ENCODE peak calls at places on chromosomes 5 and 9, in ten cellular contexts. D, N, S, V, Z, Q, R, J, L and I are unnamed samples.

GRCh38 chr9:68546596-68547390 is 6.1 kb upstream of the TMEM252 start:
- DNase-seq in D (no peak), N (no peak), S (no peak), V (peak), Z (no peak), Q (no peak), R (no peak), J (no peak), L (no peak), I (no peak)

GRCh38 chr5:37492778-37493555 is 113.8 kb downstream of the WDR70 start:
- DNase-seq in D (no peak), N (no peak), S (no peak), V (no peak), Z (no peak), Q (no peak), R (no peak), J (no peak), L (no peak), I (no peak)

GRCh38 chr5:80668016-80668969 is 13.5 kb upstream of the DHFR start:
- DNase-seq in D (no peak), N (no peak), S (no peak), V (no peak), Z (no peak), Q (no peak), R (peak), J (no peak), L (no peak), I (no peak)

GRCh38 chr9:134356496-134357470 is 30.5 kb downstream of the RXRA start:
- DNase-seq in D (peak), N (peak), S (no peak), V (no peak), Z (peak), Q (no peak), R (peak), J (no peak), L (no peak), I (no peak)

GRCh38 chr5:76855961-76856360 is 6.1 kb downstream of the S100Z start:
- DNase-seq in D (no peak), N (no peak), S (no peak), V (no peak), Z (no peak), Q (no peak), R (no peak), J (no peak), L (no peak), I (no peak)

GRCh38 chr9:74281674-74282073 is 215.5 kb upstream of the RORB start:
- DNase-seq in D (no peak), N (peak), S (no peak), V (no peak), Z (no peak), Q (no peak), R (no peak), J (no peak), L (no peak), I (no peak)

GRCh38 chr5:132500931-132501628 is 10.5 kb upstream of the IRF1 start:
- DNase-seq in D (peak), N (peak), S (peak), V (peak), Z (peak), Q (no peak), R (peak), J (no peak), L (peak), I (peak)

GRCh38 chr9:13689925-13690324 is 410.4 kb upstream of the MPDZ start:
- DNase-seq in D (no peak), N (peak), S (no peak), V (no peak), Z (no peak), Q (no peak), R (no peak), J (no peak), L (no peak), I (no peak)

GRCh38 chr9:75880556-75880955 is 9.9 kb upstream of the PCSK5 start:
- DNase-seq in D (no peak), N (no peak), S (peak), V (peak), Z (no peak), Q (no peak), R (no peak), J (no peak), L (no peak), I (no peak)

GRCh38 chr5:139251695-139252288 is 41.7 kb upstream of the MATR3 start:
- DNase-seq in D (no peak), N (no peak), S (no peak), V (no peak), Z (no peak), Q (no peak), R (no peak), J (no peak), L (no peak), I (no peak)

GRCh38 chr5:131275996-131276535 is 12.2 kb downstream of the CDC42SE2 start:
- DNase-seq in D (no peak), N (no peak), S (no peak), V (no peak), Z (no peak), Q (no peak), R (no peak), J (no peak), L (no peak), I (no peak)

GRCh38 chr5:97096096-97096648 is 46.2 kb downstream of the LIX1 start:
- DNase-seq in D (no peak), N (no peak), S (no peak), V (peak), Z (peak), Q (no peak), R (no peak), J (no peak), L (no peak), I (no peak)

GRCh38 chr5:14739538-14739937 is 75.0 kb downstream of the OTULIN start:
- DNase-seq in D (peak), N (peak), S (peak), V (peak), Z (no peak), Q (no peak), R (no peak), J (peak), L (no peak), I (no peak)

GRCh38 chr9:7439355-7439978 is 360.1 kb downstream of the DMAC1 start:
- DNase-seq in D (peak), N (peak), S (peak), V (peak), Z (no peak), Q (no peak), R (no peak), J (no peak), L (no peak), I (no peak)

DNA sequence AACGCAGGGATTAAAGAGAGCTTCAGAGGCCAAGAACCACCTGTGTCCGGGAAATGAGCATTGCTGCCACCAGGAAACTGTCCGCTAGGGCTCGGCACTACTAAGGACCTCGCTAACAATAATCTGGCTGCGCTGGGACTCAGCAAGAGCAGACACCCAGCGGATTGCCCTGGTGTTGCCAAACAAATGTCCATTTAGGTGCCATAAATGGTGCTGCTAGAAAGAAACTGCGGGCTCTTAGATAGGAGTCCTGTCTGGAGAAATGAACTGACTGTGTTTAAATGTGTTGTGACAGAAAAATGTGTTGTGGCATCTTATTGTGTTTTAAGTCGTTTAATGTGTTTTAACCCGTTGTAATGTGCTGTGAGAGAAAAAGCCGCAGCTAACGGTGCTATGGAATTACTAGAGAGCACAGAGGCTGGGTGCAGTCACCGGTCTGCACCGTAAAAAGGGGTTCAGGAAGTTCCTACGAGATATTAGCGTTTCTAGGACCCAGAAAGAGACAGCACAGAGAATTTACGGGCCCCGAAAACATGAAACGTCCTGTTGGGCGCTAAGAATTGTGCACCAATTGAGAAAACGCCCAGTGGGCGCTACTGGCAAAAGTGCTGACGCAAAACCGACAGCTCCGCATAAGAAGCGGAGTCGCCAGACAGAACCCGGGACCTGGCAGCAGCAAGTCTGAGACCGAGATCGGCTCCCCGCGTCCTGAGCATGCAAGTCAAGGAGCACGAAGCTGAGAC is 90.6 kb downstream of the ANXA2R start:
- DNase-seq in D (peak), N (peak), S (peak), V (peak), Z (peak), Q (peak), R (peak), J (peak), L (no peak), I (no peak)
- TF ChIP-seq CTCF in D (peak), N (peak), S (peak), V (peak), Z (no peak), Q (no peak), R (peak), J (peak), L (peak), I (peak)

GRCh38 chr5:95861221-95861857 is 38.8 kb upstream of the GLRX start:
- DNase-seq in D (peak), N (peak), S (peak), V (peak), Z (peak), Q (peak), R (peak), J (peak), L (peak), I (peak)

GRCh38 chr5:95857185-95857945 is 34.8 kb upstream of the GLRX start:
- DNase-seq in D (peak), N (no peak), S (peak), V (peak), Z (no peak), Q (no peak), R (peak), J (peak), L (peak), I (peak)

GRCh38 chr5:95858023-95858461 is 35.5 kb upstream of the GLRX start:
- DNase-seq in D (peak), N (no peak), S (peak), V (peak), Z (no peak), Q (no peak), R (no peak), J (peak), L (peak), I (peak)

GRCh38 chr5:95858661-95859326 is 36.3 kb upstream of the GLRX start:
- DNase-seq in D (peak), N (peak), S (peak), V (peak), Z (peak), Q (peak), R (peak), J (peak), L (peak), I (peak)

DNA sequence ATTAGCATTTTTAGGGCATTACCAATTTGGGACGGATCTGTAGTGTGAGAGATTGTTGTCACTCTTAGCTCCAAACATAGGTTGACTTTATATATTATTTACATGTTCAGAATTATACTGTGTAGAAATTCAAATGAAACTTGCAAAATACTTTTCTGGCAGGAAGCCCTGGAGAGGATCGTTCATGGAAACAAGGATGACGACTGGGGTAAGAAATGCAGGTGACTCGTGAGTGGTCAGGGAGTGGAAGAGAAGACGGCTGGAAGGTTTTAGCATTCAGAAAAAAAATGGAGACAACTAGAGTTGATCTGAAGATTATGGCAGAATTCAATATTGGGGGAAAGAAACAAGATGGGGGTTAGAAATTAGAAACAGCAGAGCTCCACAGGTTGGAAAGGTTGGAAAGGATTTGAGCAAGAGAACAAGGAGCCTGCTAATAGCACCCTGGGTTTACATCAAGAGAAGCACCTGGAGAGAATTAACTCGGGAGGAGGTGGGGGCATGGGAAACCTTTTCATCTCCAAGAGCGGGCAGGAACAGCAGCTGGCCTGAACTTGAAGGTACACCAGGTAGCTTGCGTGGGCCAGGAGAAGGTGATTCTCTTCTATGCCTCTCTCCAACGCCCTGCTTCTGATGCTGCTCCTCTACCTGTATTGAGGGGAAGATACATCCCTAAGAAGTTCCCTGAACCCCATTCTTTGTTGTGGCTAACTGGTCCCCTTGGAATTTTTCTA is 37.0 kb upstream of the GLRX start:
- DNase-seq in D (no peak), N (peak), S (peak), V (no peak), Z (no peak), Q (no peak), R (no peak), J (peak), L (no peak), I (no peak)
- H3K4me3 ChIP-seq in D (peak), N (peak), S (peak), V (peak), Z (no peak), Q (no peak), R (no peak), J (peak), L (peak), I (no peak)

DNA sequence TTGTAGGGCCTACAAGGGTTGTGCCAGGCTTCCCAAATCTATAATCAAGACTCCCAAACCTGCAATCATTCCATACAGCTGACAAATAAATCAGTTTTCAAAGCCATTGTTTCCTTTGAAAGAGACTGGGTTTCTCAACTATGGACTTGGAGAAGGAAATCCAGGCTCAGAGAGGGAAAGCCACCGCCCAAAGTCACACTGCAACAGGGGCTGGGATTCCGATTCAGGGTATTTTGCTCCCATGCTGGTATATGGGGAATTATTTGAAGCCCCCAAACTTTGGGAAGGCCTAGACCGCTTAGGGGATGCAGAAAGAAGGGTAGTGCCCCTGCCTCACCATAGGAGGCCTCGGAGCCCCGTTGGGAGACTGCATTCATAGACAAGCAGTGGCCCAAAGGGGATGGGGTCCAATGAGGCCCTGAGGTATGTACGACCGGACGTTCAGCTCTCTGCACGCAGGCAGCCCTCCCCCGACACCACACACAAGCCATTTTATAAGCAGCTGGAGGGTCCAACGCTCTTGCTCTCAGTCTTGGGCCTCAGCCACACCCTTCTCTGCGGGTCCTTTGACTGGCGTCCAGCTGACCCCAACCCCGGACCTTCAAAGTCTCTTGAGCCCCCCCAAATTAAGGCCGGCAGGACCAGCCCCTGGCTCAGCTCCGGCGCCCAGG is 712 bp downstream of the ANXA6 start:
- DNase-seq in D (no peak), N (no peak), S (peak), V (peak), Z (no peak), Q (no peak), R (no peak), J (no peak), L (no peak), I (no peak)
- TF ChIP-seq CTCF in D (peak), N (no peak), S (no peak), V (peak), Z (no peak), Q (no peak), R (no peak), J (no peak), L (no peak), I (no peak)

DNA sequence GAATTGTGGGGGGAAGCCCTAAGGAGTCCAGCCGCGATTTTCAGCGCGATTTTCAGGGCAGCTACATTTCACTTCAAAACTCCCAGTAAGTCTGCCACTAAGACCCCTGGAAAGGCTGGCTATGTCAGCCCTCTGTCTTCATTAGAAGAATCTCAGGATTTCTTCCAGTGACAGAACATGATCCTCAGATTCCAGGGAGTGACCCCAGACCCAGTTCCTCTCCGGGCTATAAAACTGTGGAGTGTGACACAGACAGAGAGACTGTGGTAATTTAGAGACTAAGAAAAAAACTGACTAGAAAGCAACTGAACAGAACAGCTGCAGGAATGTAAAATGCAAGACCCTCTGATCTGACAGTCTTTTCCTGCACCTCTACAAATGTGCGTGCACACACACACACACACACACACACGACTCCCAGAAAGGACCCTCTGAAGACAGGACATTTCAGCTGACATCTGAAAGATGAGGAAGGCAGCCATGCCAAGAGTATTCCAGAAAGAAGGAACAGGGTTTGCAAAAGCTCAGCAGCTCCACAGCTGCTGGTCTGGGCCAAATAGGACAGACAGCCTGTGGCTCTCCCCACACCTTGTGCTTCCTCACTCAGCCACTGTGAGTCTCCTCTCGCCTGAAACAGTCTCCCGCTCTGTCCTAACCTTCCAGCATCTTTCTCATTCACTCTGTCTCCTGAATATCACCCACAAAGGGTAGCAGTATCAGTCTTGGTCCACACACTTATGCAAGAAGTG is 188.9 kb downstream of the PALM2AKAP2 start:
- DNase-seq in D (peak), N (peak), S (peak), V (peak), Z (no peak), Q (peak), R (no peak), J (peak), L (no peak), I (no peak)
- H3K4me3 ChIP-seq in D (no peak), N (no peak), S (no peak), V (no peak), Z (no peak), Q (no peak), R (no peak), J (no peak), L (no peak), I (no peak)

GRCh38 chr5:160457255-160457654 is 35.6 kb downstream of the PTTG1 start:
- DNase-seq in D (no peak), N (no peak), S (no peak), V (no peak), Z (no peak), Q (no peak), R (no peak), J (no peak), L (no peak), I (no peak)
- TF ChIP-seq CTCF in D (no peak), N (no peak), S (no peak), V (no peak), Z (no peak), Q (no peak), R (no peak), J (no peak), L (no peak), I (no peak)

DNA sequence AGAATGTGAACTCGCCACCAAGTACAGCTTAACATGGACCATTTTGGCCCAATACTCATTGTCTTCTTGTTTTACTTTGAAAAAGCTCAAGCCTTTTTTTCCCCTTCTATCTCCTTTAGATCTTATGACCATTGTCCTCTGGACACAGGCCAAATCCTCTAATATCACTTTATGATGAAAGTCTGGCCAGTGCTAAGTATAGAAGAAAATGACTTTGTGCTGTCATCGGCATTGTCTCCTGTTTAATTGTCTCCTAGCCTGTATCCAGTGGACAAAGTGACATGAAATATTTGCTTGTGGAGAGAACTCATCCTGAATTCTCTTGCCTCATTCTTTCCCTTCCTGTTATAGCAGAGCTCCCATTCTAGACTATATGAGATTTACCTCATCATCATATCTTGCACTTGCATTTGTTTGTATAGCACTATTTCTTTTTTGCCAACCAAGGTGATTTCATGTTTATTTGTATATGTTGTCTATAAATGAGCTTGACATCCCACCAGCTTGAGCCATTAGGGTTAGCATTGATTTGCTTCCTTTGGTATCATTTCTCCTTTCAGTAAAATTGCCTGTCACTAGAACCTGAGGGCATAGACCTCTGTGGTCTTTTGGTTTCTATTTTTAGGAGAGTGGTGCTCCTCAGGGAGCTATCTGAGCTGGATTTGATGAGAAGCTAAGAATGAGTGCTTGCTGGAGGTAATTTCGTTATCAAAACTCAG is 18.8 kb upstream of the TNFAIP8 start:
- DNase-seq in D (no peak), N (no peak), S (no peak), V (no peak), Z (no peak), Q (no peak), R (no peak), J (no peak), L (no peak), I (no peak)
- H3K4me3 ChIP-seq in D (no peak), N (no peak), S (no peak), V (no peak), Z (no peak), Q (no peak), R (no peak), J (no peak), L (no peak), I (no peak)